ENCODE peak calls at places on chromosomes 7 and 10, in seven cellular contexts. B is GM12865; F is fibroblast of mammary gland; Z is body of pancreas; M is ovary; W is heart left ventricle; J is CD8-positive, alpha-beta T cell. R is an unnamed sample.

GRCh38 chr7:149245744-149246143 is 6.3 kb downstream of the ZNF212 start:
- DNase-seq in B (peak), F (no peak), Z (no peak), M (no peak), W (no peak), J (no peak), R (no peak)

GRCh38 chr7:44395067-44395466 is 69.7 kb upstream of the CAMK2B start:
- DNase-seq in B (no peak), F (no peak), Z (peak), M (no peak), W (no peak), J (no peak), R (no peak)

GRCh38 chr10:1475095-1475583 is 262.2 kb downstream of the ADARB2 start:
- DNase-seq in B (no peak), F (no peak), Z (no peak), M (no peak), W (no peak), J (no peak), R (no peak)

GRCh38 chr10:126247454-126247975 is 140.8 kb downstream of the ADAM12 start:
- DNase-seq in B (no peak), F (peak), Z (peak), M (peak), W (peak), J (no peak), R (peak)

GRCh38 chr7:142785841-142786250 is 15.1 kb downstream of the PRSS2 start:
- DNase-seq in B (no peak), F (no peak), Z (no peak), M (no peak), W (no peak), J (peak), R (no peak)

GRCh38 chr7:98681496-98681895 is 64.4 kb downstream of the NPTX2 start:
- DNase-seq in B (no peak), F (no peak), Z (no peak), M (no peak), W (no peak), J (no peak), R (no peak)

GRCh38 chr10:118106426-118106825 is 59.7 kb upstream of the RAB11FIP2 start:
- DNase-seq in B (peak), F (peak), Z (no peak), M (no peak), W (no peak), J (no peak), R (no peak)

GRCh38 chr7:26078437-26079362 is 73.3 kb upstream of the NFE2L3 start:
- DNase-seq in B (peak), F (peak), Z (peak), M (peak), W (peak), J (peak), R (no peak)

GRCh38 chr7:65247491-65247890 is 126.2 kb upstream of the ZNF92 start:
- DNase-seq in B (no peak), F (no peak), Z (no peak), M (no peak), W (no peak), J (no peak), R (no peak)

GRCh38 chr7:4265056-4265455 is 417.0 kb upstream of the FOXK1 start:
- DNase-seq in B (no peak), F (no peak), Z (no peak), M (no peak), W (no peak), J (no peak), R (no peak)

GRCh38 chr7:96734343-96734742 is 24.7 kb upstream of the SEM1 start:
- DNase-seq in B (no peak), F (no peak), Z (no peak), M (no peak), W (no peak), J (no peak), R (no peak)

GRCh38 chr10:104325436-104326430 is 12.5 kb downstream of the ITPRIP start:
- DNase-seq in B (no peak), F (peak), Z (no peak), M (no peak), W (peak), J (no peak), R (no peak)

GRCh38 chr10:110358869-110359629 is 54.3 kb upstream of the SMNDC1 start:
- DNase-seq in B (no peak), F (peak), Z (peak), M (no peak), W (peak), J (no peak), R (no peak)

DNA sequence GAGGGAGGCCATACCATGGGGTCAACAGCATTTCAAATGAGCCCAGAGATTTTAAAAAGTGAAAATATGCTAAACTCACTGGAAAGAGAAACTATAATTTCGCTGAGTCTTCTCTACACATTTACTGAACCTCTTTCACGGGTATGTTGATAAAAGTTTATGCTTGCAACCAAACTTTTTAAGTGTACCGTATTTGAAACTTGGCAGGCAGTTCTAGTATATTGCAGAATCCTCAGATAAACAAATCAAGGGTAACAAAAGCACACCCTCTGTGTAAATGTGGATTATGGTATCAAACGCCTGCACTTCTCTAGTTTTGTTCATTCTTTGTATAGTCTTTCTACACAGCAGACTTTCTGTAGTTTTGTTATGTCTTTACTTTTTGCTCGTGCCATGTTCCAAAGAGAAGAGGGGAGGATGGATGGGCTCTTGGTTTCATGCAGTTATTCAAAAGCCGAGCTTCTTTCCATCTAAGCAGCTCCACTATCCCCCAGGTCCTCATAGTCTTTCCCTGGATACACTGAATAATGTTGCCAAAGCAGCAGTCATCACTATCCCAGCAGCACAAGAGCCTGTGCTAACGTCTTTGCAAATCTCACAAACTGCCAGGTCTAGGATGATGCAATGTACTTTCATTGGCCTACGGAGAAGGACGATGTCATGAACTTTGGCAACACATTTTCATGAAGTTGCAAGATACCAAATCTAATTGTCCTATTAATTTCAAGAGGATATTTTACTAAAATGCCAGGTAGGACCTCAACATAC is 131.2 kb downstream of the MPP7 start:
- DNase-seq in B (no peak), F (peak), Z (no peak), M (no peak), W (no peak), J (no peak), R (peak)
- H3K4me3 ChIP-seq in B (no peak), F (no peak), Z (no peak), M (no peak), W (no peak), J (no peak), R (no peak)

GRCh38 chr10:21969326-21970287 is 33.9 kb downstream of the DNAJC1 start:
- DNase-seq in B (no peak), F (peak), Z (no peak), M (no peak), W (no peak), J (no peak), R (no peak)
- H3K4me3 ChIP-seq in B (no peak), F (no peak), Z (no peak), M (no peak), W (no peak), J (no peak), R (no peak)

DNA sequence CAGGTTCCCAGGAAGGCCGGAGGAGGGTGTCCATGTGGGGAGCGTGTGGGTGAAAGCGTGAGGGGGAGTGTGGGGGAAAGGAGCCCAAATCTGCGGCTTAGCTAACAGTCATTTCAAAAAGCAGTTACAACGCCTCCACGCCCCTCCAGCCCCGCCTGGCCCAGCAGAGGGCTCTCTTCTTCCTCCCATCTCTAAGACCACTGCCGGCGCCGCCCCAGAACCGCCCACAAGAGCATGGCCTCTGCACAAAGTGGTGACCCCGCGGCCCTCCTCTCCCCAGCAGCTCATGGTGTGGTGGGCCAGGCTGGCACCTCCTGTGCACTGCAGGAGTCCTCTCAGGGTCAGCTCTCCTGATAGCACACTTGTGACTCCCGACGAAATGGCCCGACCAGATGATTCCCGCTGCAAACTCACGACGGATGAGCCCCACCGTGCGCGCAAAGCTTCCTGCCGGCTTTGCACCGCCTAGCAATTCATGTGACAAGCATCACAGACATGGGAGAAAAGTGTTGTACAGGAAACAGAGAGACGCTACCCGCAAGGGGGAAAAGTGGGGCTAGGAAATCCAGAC is 12.4 kb upstream of the HUS1 start:
- DNase-seq in B (peak), F (peak), Z (peak), M (peak), W (peak), J (peak), R (no peak)
- H3K4me3 ChIP-seq in B (peak), F (peak), Z (peak), M (peak), W (peak), J (peak), R (peak)

GRCh38 chr10:70494966-70495365 is 16.4 kb downstream of the PALD1 start:
- DNase-seq in B (peak), F (no peak), Z (no peak), M (no peak), W (peak), J (no peak), R (no peak)

GRCh38 chr10:70493660-70494234 is 15.2 kb downstream of the PALD1 start:
- DNase-seq in B (peak), F (no peak), Z (no peak), M (no peak), W (peak), J (no peak), R (no peak)

GRCh38 chr10:70492786-70493659 is 14.5 kb downstream of the PALD1 start:
- DNase-seq in B (peak), F (peak), Z (no peak), M (no peak), W (peak), J (no peak), R (no peak)

GRCh38 chr10:70495691-70496261 is 17.2 kb downstream of the PALD1 start:
- DNase-seq in B (no peak), F (no peak), Z (no peak), M (no peak), W (no peak), J (no peak), R (no peak)

GRCh38 chr10:70494536-70494935 is 16.0 kb downstream of the PALD1 start:
- DNase-seq in B (peak), F (no peak), Z (no peak), M (no peak), W (no peak), J (no peak), R (no peak)
- H3K4me3 ChIP-seq in B (peak), F (no peak), Z (no peak), M (no peak), W (no peak), J (no peak), R (no peak)

GRCh38 chr7:12769464-12769863 is 82.0 kb downstream of the ARL4A start:
- DNase-seq in B (no peak), F (no peak), Z (no peak), M (no peak), W (no peak), J (no peak), R (no peak)

GRCh38 chr7:12770227-12770975 is 83.0 kb downstream of the ARL4A start:
- DNase-seq in B (no peak), F (no peak), Z (peak), M (no peak), W (peak), J (no peak), R (no peak)

GRCh38 chr7:12768948-12769347 is 81.5 kb downstream of the ARL4A start:
- DNase-seq in B (no peak), F (no peak), Z (no peak), M (no peak), W (no peak), J (no peak), R (no peak)

GRCh38 chr7:12772768-12773167 is 85.3 kb downstream of the ARL4A start:
- DNase-seq in B (no peak), F (no peak), Z (no peak), M (no peak), W (no peak), J (no peak), R (no peak)

DNA sequence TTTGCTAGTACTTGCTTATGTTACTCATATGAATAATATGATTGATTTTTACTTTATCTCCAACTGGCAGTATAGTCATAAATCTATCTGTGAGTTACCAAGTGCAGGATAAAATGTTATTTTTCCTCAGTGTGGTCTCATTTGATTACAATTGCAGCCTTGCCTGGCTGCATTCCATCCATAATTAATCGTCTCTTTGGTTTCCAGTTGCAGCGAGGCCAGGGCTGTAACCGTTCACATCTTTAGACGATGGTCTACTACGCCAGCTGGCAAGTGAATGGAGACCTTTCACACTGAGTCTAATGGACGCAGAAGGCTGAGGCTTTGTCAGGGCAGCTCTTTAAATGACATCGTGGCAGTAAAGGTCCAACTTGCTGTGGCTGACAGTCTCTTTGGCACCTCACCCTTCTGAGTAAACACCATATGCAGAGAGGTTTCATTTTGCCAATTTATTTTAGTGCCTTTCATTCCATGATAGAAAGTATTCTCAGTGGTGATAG is 84.0 kb downstream of the ARL4A start:
- DNase-seq in B (no peak), F (peak), Z (peak), M (no peak), W (peak), J (no peak), R (no peak)
- H3K4me3 ChIP-seq in B (no peak), F (no peak), Z (no peak), M (no peak), W (peak), J (no peak), R (peak)

R was measured in skeletal muscle cell.